ENCODE peak calls at places on chromosomes 7 and 10, in five cellular contexts. A is natural killer cell, V is fibroblast of pulmonary artery, U is cardiac muscle cell, N is PC-3. P is an unnamed sample.

GRCh38 chr7:103687981-103688380 is 242.0 kb upstream of the SLC26A5 start:
- DNase-seq in A (no peak), V (no peak), U (no peak), N (no peak), P (no peak)

GRCh38 chr7:151861881-151862280 is 15.0 kb downstream of the PRKAG2 start:
- DNase-seq in A (no peak), V (no peak), U (no peak), N (no peak), P (no peak)

GRCh38 chr10:31157125-31157983 is 125.7 kb upstream of the ZNF438 start:
- DNase-seq in A (no peak), V (peak), U (no peak), N (no peak), P (peak)

GRCh38 chr7:14793151-14793550 is 109.4 kb downstream of the DGKB start:
- DNase-seq in A (no peak), V (no peak), U (no peak), N (no peak), P (no peak)

GRCh38 chr10:102152545-102152890 is 329 bp downstream of the NOLC1 start:
- DNase-seq in A (no peak), V (peak), U (peak), N (peak), P (no peak)

GRCh38 chr7:130351664-130352015 is 7.0 kb downstream of the CPA5 start:
- DNase-seq in A (no peak), V (no peak), U (no peak), N (no peak), P (no peak)

GRCh38 chr7:42198974-42199668 is 37.9 kb downstream of the GLI3 start:
- DNase-seq in A (no peak), V (no peak), U (no peak), N (no peak), P (no peak)

GRCh38 chr10:71314694-71315225 is 4.3 kb upstream of the SLC29A3 start:
- DNase-seq in A (no peak), V (no peak), U (no peak), N (no peak), P (no peak)

GRCh38 chr10:1408656-1409358 is 328.5 kb downstream of the ADARB2 start:
- DNase-seq in A (no peak), V (no peak), U (no peak), N (no peak), P (no peak)

GRCh38 chr7:44057849-44058758 is 7.3 kb downstream of the PGAM2 start:
- DNase-seq in A (no peak), V (no peak), U (no peak), N (no peak), P (peak)

GRCh38 chr10:77940225-77940624 is 13.7 kb upstream of the DLG5 start:
- DNase-seq in A (no peak), V (no peak), U (no peak), N (no peak), P (no peak)

GRCh38 chr10:131109291-131109690 is 202.2 kb downstream of the TCERG1L start:
- DNase-seq in A (no peak), V (no peak), U (no peak), N (no peak), P (no peak)

GRCh38 chr7:7972128-7972527 is 3.5 kb downstream of the GLCCI1 start:
- DNase-seq in A (no peak), V (no peak), U (no peak), N (no peak), P (no peak)

GRCh38 chr10:1736180-1736971 is 949 bp downstream of the ADARB2 start:
- DNase-seq in A (no peak), V (no peak), U (peak), N (no peak), P (no peak)

GRCh38 chr10:129531969-129532660 is 65.1 kb downstream of the MGMT start:
- DNase-seq in A (no peak), V (peak), U (no peak), N (no peak), P (no peak)

GRCh38 chr7:140924019-140924820 is 509 bp downstream of the BRAF start:
- DNase-seq in A (peak), V (peak), U (peak), N (peak), P (peak)

GRCh38 chr7:30070052-30070451 is 41.8 kb downstream of the PLEKHA8 start:
- DNase-seq in A (no peak), V (no peak), U (no peak), N (no peak), P (no peak)

GRCh38 chr10:44384601-44385422 is at the start of gene CXCL12:
- DNase-seq in A (no peak), V (peak), U (peak), N (no peak), P (no peak)

GRCh38 chr7:16712916-16713315 is 40.6 kb upstream of the TSPAN13 start:
- DNase-seq in A (no peak), V (no peak), U (no peak), N (peak), P (no peak)

GRCh38 chr7:35717013-35717412 is 22.1 kb upstream of the HERPUD2 start:
- DNase-seq in A (no peak), V (no peak), U (no peak), N (no peak), P (no peak)

GRCh38 chr7:27145167-27145883 is 1.8 kb upstream of the HOXA5 start:
- DNase-seq in A (no peak), V (no peak), U (no peak), N (no peak), P (peak)

GRCh38 chr10:58661336-58661735 is 148.7 kb downstream of the BICC1 start:
- DNase-seq in A (no peak), V (no peak), U (no peak), N (peak), P (no peak)
- TF ChIP-seq CTCF in A (no peak), V (no peak), U (no peak), N (no peak), P (no peak)

GRCh38 chr10:21584834-21585530 is 51.0 kb downstream of the MLLT10 start:
- DNase-seq in A (no peak), V (no peak), U (no peak), N (no peak), P (no peak)

GRCh38 chr10:21579291-21579690 is 45.3 kb downstream of the MLLT10 start:
- DNase-seq in A (no peak), V (no peak), U (no peak), N (no peak), P (no peak)
- TF ChIP-seq CTCF in A (no peak), V (no peak), U (no peak), N (no peak), P (no peak)

GRCh38 chr10:17616403-17617030 is 657 bp downstream of the HACD1 start:
- DNase-seq in A (peak), V (peak), U (peak), N (peak), P (peak)

GRCh38 chr10:17622061-17622460 is 4.9 kb upstream of the HACD1 start:
- DNase-seq in A (no peak), V (no peak), U (no peak), N (no peak), P (no peak)

DNA sequence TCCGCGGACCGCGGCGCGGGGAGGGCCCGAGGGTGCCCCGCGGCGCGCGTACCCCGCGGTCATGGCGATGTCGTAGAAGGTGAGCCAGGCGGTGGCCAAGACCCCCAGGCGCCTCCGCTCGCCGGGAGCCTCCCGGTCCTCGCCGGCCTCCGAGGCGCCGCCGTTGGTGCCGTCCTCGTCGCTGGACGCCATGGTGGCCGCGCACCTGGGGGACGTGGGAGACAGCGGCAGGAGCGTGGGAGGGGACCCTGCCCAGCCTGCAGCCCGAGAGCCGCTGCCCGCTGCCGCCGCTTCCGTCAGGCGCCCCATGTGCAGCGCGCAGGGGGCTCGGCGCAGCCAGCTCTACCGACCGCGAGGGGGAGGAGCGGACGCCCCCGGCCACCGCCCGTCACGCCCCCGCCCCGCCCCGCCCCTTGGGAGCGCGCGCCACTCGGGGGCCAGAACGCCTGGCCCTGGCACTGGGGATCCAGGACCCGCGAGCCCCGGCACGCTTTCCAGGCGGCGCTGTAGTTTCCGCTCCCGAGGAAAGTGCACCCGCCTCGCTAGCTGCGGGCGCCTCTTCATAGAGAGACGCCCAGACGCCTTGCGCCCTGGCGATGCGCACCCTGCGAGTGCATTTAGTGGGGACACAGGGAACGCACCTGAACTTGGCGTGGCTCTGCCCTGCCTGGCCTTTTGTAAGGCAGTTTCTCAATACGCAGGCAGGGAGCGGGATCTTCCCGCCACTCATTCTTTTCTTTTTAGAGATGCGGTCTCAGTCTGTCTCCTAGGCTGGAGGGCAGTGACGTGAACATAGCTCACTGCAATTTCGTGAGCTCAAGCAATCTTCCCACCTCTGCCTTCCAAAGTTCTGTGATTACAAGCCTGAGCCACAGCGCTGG is at the start of gene HACD1:
- DNase-seq in A (peak), V (peak), U (peak), N (peak), P (peak)
- TF ChIP-seq CTCF in A (no peak), V (no peak), U (peak), N (peak), P (peak)

DNA sequence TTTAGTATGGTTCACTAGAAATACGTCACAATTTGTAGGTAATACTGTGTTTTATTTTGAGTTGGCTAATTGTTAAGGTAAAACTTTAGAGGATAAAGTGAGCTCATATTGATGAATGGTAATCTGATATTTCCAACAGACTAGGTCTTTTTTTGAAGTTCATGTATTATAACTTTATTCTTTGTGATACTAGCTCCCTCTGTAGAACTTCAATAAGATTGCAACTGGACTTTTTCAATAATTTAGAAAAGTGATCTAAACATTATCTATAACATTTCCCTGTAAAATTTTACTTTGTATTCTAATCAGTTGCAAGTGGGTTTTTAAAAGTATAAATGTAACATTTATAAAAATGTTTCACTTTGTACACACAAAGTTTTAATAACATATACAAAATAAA is 83.5 kb downstream of the ADK start:
- DNase-seq in A (no peak), V (no peak), U (no peak), N (peak), P (no peak)
- TF ChIP-seq CTCF in A (peak), V (peak), U (peak), N (peak), P (peak)

DNA sequence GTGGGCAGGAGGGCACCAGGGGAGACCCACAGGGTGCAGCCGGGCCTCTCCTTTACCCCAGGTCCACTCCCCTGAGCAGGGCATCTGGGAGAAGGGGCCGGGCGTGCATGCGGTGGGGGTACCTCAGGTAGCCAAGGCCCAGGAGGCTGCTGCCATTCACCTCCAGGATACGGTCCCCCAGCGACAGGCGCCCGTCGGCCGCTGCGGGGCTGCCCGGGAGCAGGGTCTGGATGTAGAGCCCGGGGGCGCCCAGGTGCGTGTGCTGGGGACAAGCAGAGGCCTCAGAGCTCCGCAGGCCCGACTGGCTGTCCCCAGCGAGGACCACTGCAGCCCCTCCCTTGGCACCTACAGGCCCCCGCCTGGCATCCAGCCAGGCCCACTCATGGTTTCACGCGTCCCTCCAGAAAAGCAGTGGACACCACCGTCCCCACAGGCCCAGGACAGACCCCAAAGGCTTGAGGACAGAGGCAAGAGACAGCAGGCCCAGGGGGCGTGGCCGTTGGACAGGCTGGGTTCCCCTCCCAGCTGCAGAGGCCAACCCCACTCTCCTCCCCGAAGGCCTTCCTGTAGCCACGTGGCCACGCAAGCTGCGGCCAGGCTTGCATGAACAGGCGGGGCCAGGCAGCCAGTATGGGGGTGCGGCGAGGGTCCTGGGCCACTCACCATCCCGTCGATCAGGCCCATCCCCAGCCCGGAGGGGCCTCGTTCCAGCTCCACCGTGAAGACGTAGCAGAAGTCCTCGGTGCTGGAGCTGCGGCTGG is 24.3 kb downstream of the AP5Z1 start:
- DNase-seq in A (no peak), V (no peak), U (no peak), N (no peak), P (peak)
- TF ChIP-seq CTCF in A (no peak), V (no peak), U (no peak), N (no peak), P (no peak)

GRCh38 chr7:154795014-154795413 is 207.9 kb downstream of the PAXIP1 start:
- DNase-seq in A (no peak), V (no peak), U (peak), N (no peak), P (no peak)
- TF ChIP-seq CTCF in A (no peak), V (no peak), U (no peak), N (no peak), P (no peak)

P was measured in upper lobe of left lung.